ENCODE peak calls at places on chromosome 19, in five cellular contexts. K is H9, Z is IMR-90, N is mesendoderm, G is neuronal stem cell. S is an unnamed sample.

GRCh38 chr19:55174425-55175116 is 5.5 kb downstream of the SYT5 start:
- DNase-seq in K (no peak), Z (no peak), N (no peak), G (no peak), S (no peak)

GRCh38 chr19:12796146-12797071 is 5.1 kb downstream of the JUNB start:
- DNase-seq in K (peak), Z (peak), N (peak), G (peak), S (peak)

GRCh38 chr19:43738780-43739211 is 16.0 kb downstream of the SMG9 start:
- DNase-seq in K (no peak), Z (no peak), N (peak), G (no peak), S (no peak)

GRCh38 chr19:35120492-35120891 is 4.9 kb downstream of the FXYD3 start:
- DNase-seq in K (no peak), Z (peak), N (no peak), G (no peak), S (no peak)

GRCh38 chr19:13022859-13023636 is 27.8 kb downstream of the NFIX start:
- DNase-seq in K (peak), Z (peak), N (peak), G (no peak), S (peak)

GRCh38 chr19:15111758-15112157 is 4.6 kb downstream of the SYDE1 start:
- DNase-seq in K (no peak), Z (no peak), N (no peak), G (no peak), S (no peak)

GRCh38 chr19:17035842-17036424 is 9.3 kb upstream of the CPAMD8 start:
- DNase-seq in K (no peak), Z (no peak), N (no peak), G (no peak), S (no peak)

GRCh38 chr19:8794823-8795222 is 37.3 kb downstream of the ZNF558 start:
- DNase-seq in K (no peak), Z (no peak), N (no peak), G (no peak), S (no peak)

GRCh38 chr19:32201661-32202060 is 143.7 kb upstream of the ZNF507 start:
- DNase-seq in K (no peak), Z (no peak), N (no peak), G (no peak), S (no peak)

GRCh38 chr19:28980236-28980868 is 232.6 kb downstream of the UQCRFS1 start:
- DNase-seq in K (peak), Z (peak), N (peak), G (no peak), S (no peak)

GRCh38 chr19:55437410-55437809 is 5.7 kb downstream of the SHISA7 start:
- DNase-seq in K (peak), Z (peak), N (peak), G (peak), S (peak)

GRCh38 chr19:52048604-52049493 is at the start of gene ZNF432:
- DNase-seq in K (peak), Z (peak), N (peak), G (peak), S (peak)

GRCh38 chr19:36672368-36672767 is 5.7 kb upstream of the ZNF461 start:
- DNase-seq in K (no peak), Z (no peak), N (no peak), G (no peak), S (no peak)

GRCh38 chr19:34662919-34663318 is 14.0 kb downstream of the SCGB2B2 start:
- DNase-seq in K (peak), Z (no peak), N (peak), G (no peak), S (no peak)

GRCh38 chr19:29665826-29666633 is 769 bp downstream of the PLEKHF1 start:
- DNase-seq in K (peak), Z (peak), N (peak), G (peak), S (peak)

GRCh38 chr19:16000024-16000687 is 51.3 kb downstream of the OR10H4 start:
- DNase-seq in K (no peak), Z (peak), N (no peak), G (no peak), S (no peak)

GRCh38 chr19:36236946-36237310 is 22.0 kb downstream of the ZNF146 start:
- DNase-seq in K (no peak), Z (no peak), N (no peak), G (no peak), S (no peak)

GRCh38 chr19:42816901-42817300 is 51.4 kb upstream of the PSG8 start:
- DNase-seq in K (no peak), Z (peak), N (no peak), G (no peak), S (no peak)

GRCh38 chr19:39506944-39507714 is 7.8 kb upstream of the SELENOV start:
- DNase-seq in K (peak), Z (peak), N (peak), G (peak), S (peak)

GRCh38 chr19:19071897-19072296 is 8.1 kb downstream of the SLC25A42 start:
- DNase-seq in K (no peak), Z (no peak), N (no peak), G (no peak), S (no peak)

GRCh38 chr19:39070888-39071287 is 13.3 kb upstream of the ACP7 start:
- DNase-seq in K (no peak), Z (peak), N (peak), G (no peak), S (peak)

GRCh38 chr19:38072776-38073411 is 151.1 kb downstream of the DPF1 start:
- DNase-seq in K (no peak), Z (peak), N (no peak), G (no peak), S (no peak)

GRCh38 chr19:12647490-12648071 is 19.0 kb downstream of the MAN2B1 start:
- DNase-seq in K (peak), Z (no peak), N (peak), G (no peak), S (no peak)

GRCh38 chr19:20154636-20155035 is 12.4 kb upstream of the ZNF486 start:
- DNase-seq in K (no peak), Z (no peak), N (no peak), G (no peak), S (no peak)

GRCh38 chr19:38417146-38417543 is 8.9 kb downstream of the RASGRP4 start:
- DNase-seq in K (no peak), Z (no peak), N (no peak), G (no peak), S (no peak)

GRCh38 chr19:29529646-29530548 is 4.1 kb downstream of the VSTM2B start:
- DNase-seq in K (peak), Z (no peak), N (peak), G (peak), S (no peak)

GRCh38 chr19:38134538-38135149 is 89.4 kb downstream of the DPF1 start:
- DNase-seq in K (peak), Z (peak), N (peak), G (peak), S (peak)

GRCh38 chr19:38617283-38617763 is 430 bp downstream of the MAP4K1 start:
- DNase-seq in K (no peak), Z (no peak), N (no peak), G (no peak), S (no peak)

GRCh38 chr19:42487025-42487797 is 41.1 kb downstream of the CEACAM1 start:
- DNase-seq in K (no peak), Z (no peak), N (peak), G (no peak), S (no peak)

GRCh38 chr19:17332677-17333581 is 1.7 kb downstream of the ANO8 start:
- DNase-seq in K (peak), Z (peak), N (peak), G (no peak), S (peak)

GRCh38 chr19:4639531-4640246 is 373 bp downstream of the TNFAIP8L1 start:
- DNase-seq in K (no peak), Z (no peak), N (no peak), G (no peak), S (no peak)

GRCh38 chr19:6100284-6100915 is 9.9 kb downstream of the RFX2 start:
- DNase-seq in K (no peak), Z (no peak), N (no peak), G (no peak), S (peak)

GRCh38 chr19:14695471-14695870 is 5.6 kb downstream of the ZNF333 start:
- DNase-seq in K (no peak), Z (no peak), N (no peak), G (no peak), S (no peak)

GRCh38 chr19:49216076-49216475 is 58.5 kb downstream of the TRPM4 start:
- DNase-seq in K (no peak), Z (peak), N (peak), G (no peak), S (peak)

GRCh38 chr19:38588041-38588440 is 29.7 kb downstream of the MAP4K1 start:
- DNase-seq in K (no peak), Z (no peak), N (no peak), G (no peak), S (no peak)

DNA sequence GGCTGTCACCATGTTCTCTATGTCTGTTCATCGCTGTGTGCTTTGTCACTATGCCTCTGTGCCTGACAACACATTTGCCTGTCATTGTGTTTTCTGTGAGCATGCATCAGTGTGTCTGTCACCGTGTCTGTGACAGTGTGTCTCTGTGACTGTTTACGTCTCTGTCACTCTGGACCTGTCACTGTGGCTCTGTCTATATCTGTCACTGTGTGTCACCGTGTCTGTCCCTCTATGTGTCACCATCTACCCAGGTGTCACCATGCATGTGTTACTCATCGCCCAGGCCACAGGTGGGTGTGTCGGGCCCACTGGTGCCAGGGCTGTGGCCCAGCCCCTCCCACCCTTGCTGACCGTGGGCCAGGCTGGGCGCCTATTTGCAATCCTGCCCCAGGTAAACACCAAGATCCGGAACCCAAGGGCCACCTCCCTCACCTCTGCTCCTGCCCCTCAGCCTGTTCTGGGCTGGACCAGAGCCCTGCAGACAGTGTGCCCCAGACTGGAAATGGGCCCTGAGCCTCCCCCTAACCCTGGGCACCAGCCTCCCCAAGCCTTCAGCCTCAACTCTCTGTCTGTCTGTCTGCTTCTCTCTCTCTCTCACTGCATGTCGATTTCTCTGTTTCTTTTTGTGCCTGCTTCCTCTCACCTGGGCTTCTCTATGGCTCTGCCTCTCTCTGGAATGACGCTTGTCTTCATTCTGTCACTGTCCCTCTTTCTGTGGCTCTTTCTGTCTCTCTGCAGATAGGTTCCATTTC is 7.7 kb downstream of the IRF2BP1 start:
- DNase-seq in K (no peak), Z (no peak), N (no peak), G (no peak), S (no peak)
- H2AK5ac ChIP-seq in K (no peak), Z (no peak), N (no peak), G (no peak), S (no peak)

GRCh38 chr19:50662442-50663279 is 13.4 kb downstream of the C19orf81 start:
- DNase-seq in K (no peak), Z (no peak), N (no peak), G (no peak), S (no peak)

GRCh38 chr19:50659318-50660082 is 10.3 kb downstream of the C19orf81 start:
- DNase-seq in K (no peak), Z (no peak), N (no peak), G (no peak), S (no peak)

GRCh38 chr19:50661675-50662441 is 12.6 kb downstream of the C19orf81 start:
- DNase-seq in K (no peak), Z (no peak), N (no peak), G (no peak), S (no peak)

GRCh38 chr19:50660083-50660366 is 10.8 kb downstream of the C19orf81 start:
- DNase-seq in K (no peak), Z (no peak), N (no peak), G (no peak), S (no peak)

DNA sequence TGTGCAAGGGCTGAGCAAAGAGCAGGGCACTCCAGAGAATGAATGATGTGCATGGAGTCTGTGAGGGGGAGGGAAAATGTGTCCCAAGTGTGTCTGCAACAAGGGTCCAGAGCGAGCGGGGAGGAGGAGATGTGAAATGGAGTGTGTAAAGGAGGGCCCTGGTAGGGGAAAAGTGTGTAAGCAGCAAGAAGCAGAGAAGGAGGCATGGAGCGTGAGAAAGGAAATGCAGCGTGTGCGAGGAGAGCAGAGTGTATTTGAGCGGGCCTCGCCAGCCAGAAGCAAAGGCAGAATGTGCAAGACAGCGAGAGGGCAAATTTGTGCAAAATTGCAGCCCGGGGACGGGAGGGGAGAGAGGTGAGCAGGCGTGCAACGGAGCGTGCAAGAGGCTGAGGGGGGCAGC is 11.8 kb downstream of the C19orf81 start:
- DNase-seq in K (no peak), Z (no peak), N (no peak), G (no peak), S (no peak)
- H2AK5ac ChIP-seq in K (no peak), Z (no peak), N (no peak), G (peak), S (no peak)

GRCh38 chr19:7625763-7626372 is 3.5 kb downstream of the XAB2 start:
- DNase-seq in K (no peak), Z (no peak), N (no peak), G (no peak), S (no peak)

GRCh38 chr19:7623725-7624603 is 5.4 kb downstream of the XAB2 start:
- DNase-seq in K (no peak), Z (no peak), N (no peak), G (no peak), S (no peak)

GRCh38 chr19:7620442-7621412 is 8.6 kb downstream of the XAB2 start:
- DNase-seq in K (no peak), Z (no peak), N (no peak), G (no peak), S (no peak)

GRCh38 chr19:7624810-7625209 is 4.5 kb downstream of the XAB2 start:
- DNase-seq in K (no peak), Z (no peak), N (no peak), G (no peak), S (no peak)

DNA sequence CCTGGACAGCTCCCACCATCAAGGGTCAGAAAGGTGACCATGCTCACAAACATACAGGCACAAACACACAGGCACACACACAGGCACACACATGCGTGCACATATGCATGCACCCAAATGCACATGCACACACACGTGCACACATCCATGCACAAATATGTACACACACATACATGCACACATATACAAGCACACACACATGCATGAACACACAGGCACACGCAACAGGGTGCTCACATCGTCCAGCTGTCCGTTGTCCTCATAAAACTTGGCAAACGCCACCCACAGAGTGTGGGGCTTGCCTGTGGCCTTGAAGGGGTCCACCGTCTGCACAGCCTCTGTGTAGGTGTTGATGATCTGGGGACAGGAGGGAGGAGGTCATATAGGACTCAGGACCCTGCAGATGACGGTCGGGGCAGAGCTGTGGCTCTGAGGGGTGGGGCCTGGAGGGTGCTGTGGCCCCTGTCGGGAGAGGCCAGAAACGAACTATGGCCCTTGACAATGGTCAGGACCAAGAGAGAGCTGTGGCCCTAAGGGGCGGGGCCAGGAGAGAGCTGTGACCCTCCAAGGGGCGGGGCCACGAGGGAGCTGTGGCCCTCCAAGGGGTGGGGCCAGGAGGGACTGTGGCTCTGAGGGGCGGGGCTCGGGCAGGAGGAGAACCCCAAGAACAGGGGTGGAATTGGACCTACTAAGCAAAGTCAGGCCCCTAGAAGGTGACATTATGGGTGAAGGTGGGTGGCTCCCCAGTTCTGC is 6.2 kb downstream of the XAB2 start:
- DNase-seq in K (no peak), Z (no peak), N (no peak), G (no peak), S (no peak)
- H2AK5ac ChIP-seq in K (no peak), Z (no peak), N (no peak), G (no peak), S (no peak)

DNA sequence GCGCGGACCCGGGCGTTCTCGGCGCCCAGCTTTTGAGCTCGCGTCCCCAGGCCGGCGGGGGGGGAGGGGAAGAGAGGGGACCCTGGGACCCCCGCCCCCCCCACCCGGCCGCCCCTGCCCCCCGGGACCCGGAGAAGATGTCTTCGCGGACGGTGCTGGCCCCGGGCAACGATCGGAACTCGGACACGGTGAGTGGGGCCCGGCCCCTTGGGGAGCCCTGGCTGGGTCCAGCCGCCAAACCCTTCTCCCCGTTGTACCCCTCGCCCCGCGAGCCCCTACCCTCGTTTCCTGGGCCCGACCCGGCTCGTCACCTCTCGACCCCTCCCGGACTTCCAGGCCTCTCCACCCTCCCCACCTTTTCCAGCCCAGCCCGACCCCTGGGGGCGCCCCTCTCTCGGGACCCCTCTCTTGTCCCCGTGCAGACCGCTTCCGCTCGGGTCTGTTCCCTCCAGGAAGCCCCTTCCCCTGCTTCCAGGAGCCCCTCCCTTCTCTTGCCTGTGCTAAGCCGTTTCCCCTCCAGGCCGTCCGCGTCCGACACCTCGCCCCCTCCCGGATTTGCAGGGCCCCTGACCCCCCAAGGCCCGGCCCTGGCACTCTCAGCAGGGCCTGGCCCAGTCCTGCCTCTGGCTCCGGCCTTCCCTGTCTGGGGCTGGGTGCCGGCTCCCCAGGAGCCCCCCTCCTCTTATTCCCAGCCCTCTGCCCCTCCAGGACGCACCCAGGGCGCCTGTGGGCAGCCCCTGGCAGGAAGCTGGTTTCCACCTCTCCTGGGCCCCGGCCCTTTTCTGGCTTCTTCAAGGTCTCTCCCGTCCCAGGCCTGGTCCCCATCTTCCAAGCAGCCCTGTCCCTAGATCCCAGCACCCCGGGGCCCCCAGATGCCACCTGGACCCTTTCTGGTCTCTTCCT is 632 bp downstream of the MARK4 start:
- DNase-seq in K (no peak), Z (no peak), N (peak), G (no peak), S (peak)
- H2AK5ac ChIP-seq in K (no peak), Z (peak), N (no peak), G (peak), S (peak)

GRCh38 chr19:10339380-10339960 is at the start of gene ICAM3:
- DNase-seq in K (peak), Z (no peak), N (no peak), G (no peak), S (no peak)
- H2AK5ac ChIP-seq in K (no peak), Z (no peak), N (no peak), G (no peak), S (no peak)

DNA sequence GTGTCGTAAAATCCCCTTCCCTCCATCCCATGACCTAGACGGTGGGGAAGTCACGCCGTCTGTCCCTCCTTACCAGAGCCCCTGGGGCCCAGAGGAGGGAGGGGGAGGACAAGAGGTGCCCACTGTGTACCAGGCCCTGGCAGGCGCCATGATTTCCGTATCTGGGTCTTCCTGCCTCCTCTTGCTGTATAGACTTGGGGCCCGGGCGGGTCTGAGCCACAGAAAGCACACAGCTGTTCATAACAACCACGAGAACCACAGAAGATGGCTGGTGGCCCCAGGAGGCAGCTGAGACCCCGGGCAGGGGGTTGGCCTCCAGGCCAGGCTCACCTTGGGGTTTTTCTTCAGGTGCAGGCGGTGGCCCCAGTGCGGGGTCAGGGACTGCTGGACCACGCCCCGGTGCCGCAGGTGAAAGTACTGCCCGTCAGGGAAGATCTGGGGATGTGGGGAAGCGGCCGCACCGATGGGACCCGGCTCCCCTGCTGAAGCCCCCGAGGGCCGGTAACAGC is 633 bp downstream of the PCSK4 start:
- DNase-seq in K (no peak), Z (no peak), N (no peak), G (no peak), S (no peak)
- H2AK5ac ChIP-seq in K (no peak), Z (no peak), N (no peak), G (peak), S (no peak)

S was measured in mesenchymal stem cell.